ENCODE peak calls at places on chromosomes 4 and X, in six cellular contexts. G is gastrocnemius medialis, W is A549, E is AG04450, U is AG04449, O is tibial artery. N is an unnamed sample.

GRCh38 chrX:444305-444704 is 57.6 kb upstream of the PPP2R3B start:
- DNase-seq in W (no peak), O (no peak), E (no peak), U (no peak), G (no peak), N (no peak)

GRCh38 chr4:2306773-2307410 is 45.0 kb upstream of the MXD4 start:
- DNase-seq in E (no peak), G (no peak), W (no peak), U (no peak), O (no peak), N (no peak)

GRCh38 chrX:9369802-9370291 is 95.0 kb upstream of the TBL1X start:
- DNase-seq in G (no peak), U (no peak), W (no peak), E (no peak), O (no peak), N (peak)

GRCh38 chr4:147733614-147734344 is 1.9 kb downstream of the ARHGAP10 start:
- DNase-seq in E (no peak), U (no peak), G (peak), W (no peak), O (peak), N (peak)

GRCh38 chr4:91485415-91485814 is 818.4 kb upstream of the GRID2 start:
- DNase-seq in E (no peak), G (no peak), W (no peak), U (no peak), O (no peak), N (no peak)

GRCh38 chr4:28686618-28687017 is 1826.0 kb downstream of the STIM2 start:
- DNase-seq in O (no peak), W (peak), E (no peak), U (no peak), G (no peak), N (peak)

GRCh38 chr4:100949350-100949935 is 397.9 kb downstream of the PPP3CA start:
- DNase-seq in E (no peak), U (no peak), G (no peak), W (no peak), O (no peak), N (no peak)

GRCh38 chrX:110713666-110714065 is 82.0 kb downstream of the CHRDL1 start:
- DNase-seq in G (no peak), W (no peak), U (no peak), O (no peak), E (no peak), N (no peak)

GRCh38 chr4:138184881-138185280 is 57.3 kb downstream of the SLC7A11 start:
- DNase-seq in O (no peak), W (no peak), E (no peak), U (no peak), G (no peak), N (no peak)

GRCh38 chr4:62706423-62706822 is 1506.3 kb downstream of the ADGRL3 start:
- DNase-seq in O (no peak), W (no peak), E (no peak), G (no peak), U (no peak), N (no peak)

GRCh38 chr4:7037425-7037824 is 5.7 kb upstream of the TADA2B start:
- DNase-seq in G (no peak), O (no peak), E (no peak), W (no peak), U (no peak), N (no peak)

GRCh38 chrX:129741880-129742758 is 3.3 kb downstream of the XPNPEP2 start:
- DNase-seq in U (no peak), E (no peak), G (no peak), O (no peak), W (no peak), N (no peak)

GRCh38 chrX:133983974-133984578 is 1.3 kb downstream of the GPC3 start:
- DNase-seq in U (no peak), O (no peak), E (no peak), G (no peak), W (no peak), N (no peak)

GRCh38 chrX:102976290-102976689 is 39.2 kb downstream of the RAB40AL start:
- DNase-seq in W (no peak), O (no peak), G (no peak), E (no peak), U (no peak), N (no peak)

GRCh38 chr4:76666940-76667532 is 230.9 kb downstream of the SOWAHB start:
- DNase-seq in G (no peak), W (no peak), E (no peak), O (no peak), U (no peak), N (no peak)

GRCh38 chr4:173013232-173013932 is 155.2 kb upstream of the GALNT7 start:
- DNase-seq in O (no peak), G (no peak), E (no peak), W (peak), U (no peak), N (peak)

GRCh38 chr4:125762537-125762936 is 447.8 kb downstream of the FAT4 start:
- DNase-seq in W (no peak), G (no peak), U (no peak), O (no peak), E (no peak), N (no peak)

GRCh38 chr4:133151681-133152329 is 2.7 kb downstream of the PCDH10 start:
- DNase-seq in U (no peak), W (peak), O (peak), E (no peak), G (no peak), N (peak)

GRCh38 chrX:39850630-39851152 is 247.1 kb downstream of the BCOR start:
- DNase-seq in U (no peak), E (peak), W (no peak), G (no peak), O (no peak), N (peak)

GRCh38 chr4:36638273-36638811 is 356.9 kb downstream of the DTHD1 start:
- DNase-seq in G (no peak), E (no peak), O (no peak), U (no peak), W (no peak), N (no peak)

GRCh38 chrX:104660092-104660491 is 94.1 kb downstream of the IL1RAPL2 start:
- DNase-seq in U (no peak), G (no peak), E (no peak), W (no peak), O (no peak), N (no peak)

GRCh38 chrX:10173331-10173900 is 16.6 kb downstream of the CLCN4 start:
- DNase-seq in W (no peak), G (peak), O (no peak), U (no peak), E (peak), N (peak)

GRCh38 chr4:6150046-6150735 is 50.2 kb downstream of the JAKMIP1 start:
- DNase-seq in G (no peak), O (no peak), E (no peak), W (no peak), U (no peak), N (no peak)

GRCh38 chr4:187304131-187304530 is 580.5 kb upstream of the FAT1 start:
- DNase-seq in W (no peak), E (no peak), U (no peak), O (no peak), G (no peak), N (no peak)

GRCh38 chr4:107800686-107801085 is 24.0 kb upstream of the SGMS2 start:
- DNase-seq in G (no peak), O (no peak), U (no peak), E (no peak), W (no peak), N (no peak)

GRCh38 chr4:158099686-158100085 is 73.1 kb downstream of the GASK1B start:
- DNase-seq in U (no peak), W (no peak), G (no peak), E (no peak), O (no peak), N (no peak)

GRCh38 chrX:148593146-148593545 is 92.7 kb downstream of the AFF2 start:
- DNase-seq in U (no peak), W (no peak), G (no peak), O (no peak), E (no peak), N (no peak)

GRCh38 chr4:103032575-103032974 is 13.1 kb upstream of the SLC9B1 start:
- DNase-seq in U (no peak), G (no peak), W (peak), E (no peak), O (no peak), N (peak)

GRCh38 chrX:48897157-48897620 is 379 bp downstream of the TIMM17B start:
- DNase-seq in W (peak), E (no peak), O (peak), G (peak), U (no peak), N (peak)

GRCh38 chr4:151013491-151013890 is 1.6 kb downstream of the LRBA start:
- DNase-seq in U (no peak), O (no peak), G (no peak), E (no peak), W (no peak), N (no peak)

GRCh38 chr4:151014521-151015457 is at the start of gene LRBA:
- DNase-seq in U (no peak), O (peak), G (peak), E (no peak), W (peak), N (peak)

GRCh38 chr4:151013944-151014343 is 1.1 kb downstream of the LRBA start:
- DNase-seq in G (no peak), W (no peak), O (no peak), U (no peak), E (no peak), N (no peak)

GRCh38 chr4:151012376-151012775 is 2.7 kb downstream of the LRBA start:
- DNase-seq in G (no peak), U (no peak), O (no peak), E (no peak), W (no peak), N (no peak)

GRCh38 chr4:151012836-151013235 is 2.2 kb downstream of the LRBA start:
- DNase-seq in E (no peak), W (no peak), O (no peak), U (no peak), G (no peak), N (peak)
- H3K4me3 ChIP-seq in E (no peak), W (no peak), O (no peak), U (no peak), G (no peak), N (no peak)

DNA sequence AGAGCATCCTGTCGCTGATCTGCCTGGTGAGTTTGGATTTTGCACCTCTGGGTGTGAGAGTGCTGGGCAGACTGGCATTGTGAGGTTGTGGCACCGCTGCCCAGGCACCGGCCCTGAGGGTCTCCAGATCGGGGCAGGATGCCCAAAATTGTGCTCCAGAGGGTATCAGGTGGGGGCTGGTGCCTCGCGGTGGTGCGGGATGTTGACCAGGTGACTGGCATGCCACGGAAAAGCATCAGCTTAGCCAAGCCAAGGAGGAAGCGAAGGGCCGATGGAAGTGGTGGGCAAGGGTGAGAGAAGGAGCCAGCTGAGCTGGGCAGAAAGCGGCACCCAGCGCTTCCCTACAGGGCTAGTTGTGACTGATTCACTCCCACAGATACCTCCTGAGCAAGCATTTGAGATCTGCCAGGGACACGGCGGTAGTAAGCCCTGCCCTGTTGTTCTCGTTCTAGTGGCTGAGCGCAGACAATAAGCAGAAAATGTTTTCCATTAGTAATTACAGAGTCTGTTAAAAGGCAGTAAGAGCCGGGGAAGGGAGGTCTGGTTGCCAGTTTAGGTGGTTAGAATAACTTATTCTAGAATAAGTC is 809 bp downstream of the ZFP92 start:
- DNase-seq in G (no peak), E (no peak), O (no peak), U (no peak), W (no peak), N (no peak)
- TF ChIP-seq CTCF in G (no peak), E (no peak), O (no peak), U (no peak), W (no peak), N (no peak)

DNA sequence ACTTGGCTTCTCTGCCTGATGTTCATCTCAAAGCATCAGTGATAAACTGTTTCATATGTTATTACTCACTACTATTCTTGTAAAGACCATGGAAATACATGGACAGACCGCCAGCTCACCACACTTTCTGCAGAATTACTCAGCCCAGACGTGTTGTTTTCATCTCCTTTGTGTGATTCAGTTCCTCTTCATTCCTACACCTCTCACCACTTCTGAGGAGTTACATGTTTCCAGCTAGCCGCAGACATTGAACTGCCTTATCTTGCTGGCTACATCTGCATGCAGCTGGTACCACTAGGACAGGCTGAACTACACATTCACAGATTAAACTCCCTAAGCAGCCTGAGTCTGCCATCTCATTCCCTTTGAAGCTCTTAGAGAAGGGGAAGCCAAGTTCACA is 443.2 kb upstream of the FGF16 start:
- DNase-seq in U (no peak), W (no peak), O (no peak), E (no peak), G (no peak), N (peak)
- H3K4me3 ChIP-seq in U (no peak), W (no peak), O (no peak), E (no peak), G (no peak), N (no peak)

GRCh38 chr4:8500966-8501365 is 60.4 kb downstream of the TRMT44 start:
- DNase-seq in G (no peak), W (no peak), U (no peak), E (no peak), O (no peak), N (no peak)
- TF ChIP-seq CTCF in G (no peak), W (no peak), U (no peak), E (no peak), O (no peak), N (no peak)

GRCh38 chrX:119238557-119238956 is 2.5 kb downstream of the PGRMC1 start:
- DNase-seq in W (no peak), O (no peak), U (no peak), G (no peak), E (no peak), N (no peak)
- H3K4me3 ChIP-seq in W (no peak), O (no peak), U (peak), G (no peak), E (peak), N (no peak)

GRCh38 chr4:111778543-111778942 is 366.7 kb upstream of the FAM241A start:
- DNase-seq in O (no peak), E (no peak), W (peak), G (no peak), U (no peak), N (no peak)
- TF ChIP-seq CTCF in O (no peak), E (no peak), W (peak), G (no peak), U (peak), N (peak)

N was measured in astrocyte of the spinal cord.